ENCODE peak calls at places on chromosomes 2 and 18, in ten cellular contexts. T is activated naive CD8-positive, alpha-beta T cell treated with anti-CD3 and anti-CD28 coated beads, Interleukin-2, amount 10 ng/mL, durations not matched to agents 7 days and 5 days; H is AG04450; Q is central memory CD4-positive, alpha-beta T cell; F is GM12864; N is aorta; V is putamen; I is SK-N-MC; L is cardiac muscle cell; S is midbrain. Y is an unnamed sample.

GRCh38 chr2:189412330-189412953 is 28.8 kb upstream of the WDR75 start:
- DNase-seq in T (no peak), H (peak), Q (peak), F (peak), N (no peak), V (peak), I (peak), L (peak), S (peak), Y (peak)

GRCh38 chr2:188833331-188833730 is 140.8 kb upstream of the COL3A1 start:
- DNase-seq in T (no peak), H (no peak), Q (no peak), F (no peak), N (no peak), V (no peak), I (no peak), L (no peak), S (no peak), Y (no peak)

GRCh38 chr18:23550898-23551297 is 35.4 kb downstream of the NPC1 start:
- DNase-seq in T (no peak), H (no peak), Q (no peak), F (no peak), N (no peak), V (no peak), I (no peak), L (no peak), S (no peak), Y (no peak)

GRCh38 chr18:37328946-37329719 is 236.5 kb downstream of the CELF4 start:
- DNase-seq in T (no peak), H (no peak), Q (no peak), F (no peak), N (no peak), V (no peak), I (peak), L (no peak), S (no peak), Y (no peak)

GRCh38 chr2:127083819-127084503 is 23.0 kb downstream of the BIN1 start:
- DNase-seq in T (no peak), H (peak), Q (no peak), F (no peak), N (peak), V (no peak), I (no peak), L (peak), S (peak), Y (peak)

GRCh38 chr2:27051902-27052645 is 606 bp downstream of the AGBL5 start:
- DNase-seq in T (no peak), H (no peak), Q (no peak), F (no peak), N (peak), V (no peak), I (no peak), L (no peak), S (peak), Y (no peak)

GRCh38 chr2:63842149-63843061 is 709 bp downstream of the UGP2 start:
- DNase-seq in T (peak), H (peak), Q (no peak), F (no peak), N (peak), V (peak), I (no peak), L (peak), S (peak), Y (peak)

GRCh38 chr2:196489366-196489765 is 150.1 kb upstream of the CCDC150 start:
- DNase-seq in T (no peak), H (no peak), Q (no peak), F (no peak), N (no peak), V (no peak), I (no peak), L (no peak), S (no peak), Y (no peak)

GRCh38 chr2:29014331-29014730 is 33.2 kb downstream of the TOGARAM2 start:
- DNase-seq in T (peak), H (no peak), Q (no peak), F (no peak), N (no peak), V (no peak), I (no peak), L (no peak), S (no peak), Y (no peak)

GRCh38 chr2:119837759-119838158 is 78.0 kb downstream of the PTPN4 start:
- DNase-seq in T (no peak), H (no peak), Q (no peak), F (no peak), N (no peak), V (no peak), I (no peak), L (no peak), S (no peak), Y (no peak)

GRCh38 chr2:143684731-143685364 is 555.6 kb downstream of the ARHGAP15 start:
- DNase-seq in T (no peak), H (no peak), Q (no peak), F (no peak), N (no peak), V (no peak), I (no peak), L (no peak), S (no peak), Y (no peak)

GRCh38 chr18:63575680-63576079 is 11.5 kb upstream of the SERPINB13 start:
- DNase-seq in T (no peak), H (no peak), Q (no peak), F (no peak), N (no peak), V (peak), I (peak), L (peak), S (no peak), Y (no peak)

Y was measured in AG09319.